ENCODE peak calls at places on chromosomes 16 and 17, in four cellular contexts. D is NCI-H1436, L is fibroblast of lung, R is globus pallidus. X is an unnamed sample.

GRCh38 chr16:85541619-85542547 is 71.2 kb upstream of the GSE1 start:
- DNase-seq in D (no peak), L (no peak), R (no peak), X (no peak)

GRCh38 chr17:74631468-74632195 is 8.1 kb upstream of the CD300E start:
- DNase-seq in D (no peak), L (no peak), R (peak), X (no peak)

GRCh38 chr16:51143166-51143565 is 7.9 kb downstream of the SALL1 start:
- DNase-seq in D (no peak), L (no peak), R (no peak), X (no peak)

GRCh38 chr17:3913531-3914318 is 2.5 kb downstream of the P2RX1 start:
- DNase-seq in D (peak), L (peak), R (peak), X (peak)

GRCh38 chr16:12239226-12239625 is 262.7 kb downstream of the SNX29 start:
- DNase-seq in D (no peak), L (no peak), R (no peak), X (no peak)

GRCh38 chr16:1145383-1146100 is 7.4 kb upstream of the CACNA1H start:
- DNase-seq in D (no peak), L (no peak), R (no peak), X (no peak)

GRCh38 chr17:41521574-41522261 is 3.0 kb upstream of the KRT15 start:
- DNase-seq in D (no peak), L (peak), R (no peak), X (peak)

GRCh38 chr16:64428463-64428862 is 693.4 kb downstream of the CDH11 start:
- DNase-seq in D (no peak), L (peak), R (no peak), X (peak)

GRCh38 chr16:79668502-79668901 is 68.0 kb upstream of the MAF start:
- DNase-seq in D (no peak), L (no peak), R (no peak), X (no peak)

GRCh38 chr16:30715777-30716445 is 16.9 kb downstream of the SRCAP start:
- DNase-seq in D (no peak), L (peak), R (no peak), X (peak)

GRCh38 chr17:8630227-8630801 is at the start of gene MYH10:
- DNase-seq in D (no peak), L (no peak), R (no peak), X (no peak)

GRCh38 chr16:82660078-82660645 is 33.4 kb downstream of the CDH13 start:
- DNase-seq in D (no peak), L (peak), R (no peak), X (no peak)

GRCh38 chr17:78272181-78272913 is 40.9 kb downstream of the TMEM235 start:
- DNase-seq in D (peak), L (peak), R (no peak), X (no peak)

GRCh38 chr17:39161967-39162366 is 4.0 kb downstream of the ARL5C start:
- DNase-seq in D (no peak), L (no peak), R (no peak), X (no peak)

GRCh38 chr17:63911657-63912100 is 621 bp upstream of the CSHL1 start:
- DNase-seq in D (no peak), L (peak), R (no peak), X (no peak)

X was measured in HFFc6.